ENCODE peak calls at places on chromosomes 12 and 14, in four cellular contexts. One of them, this sample, is unnamed.

GRCh38 chr14:100677152-100677924 is 49.4 kb upstream of the DLK1 start:
- DNase-seq in Calu3: no peak
- DNase-seq in CD8-positive, alpha-beta T cell: no peak
- DNase-seq in omental fat pad: no peak
- DNase-seq in this sample: no peak

GRCh38 chr14:67241416-67242362 is at the start of gene PALS1:
- DNase-seq in Calu3: peak
- DNase-seq in CD8-positive, alpha-beta T cell: no peak
- DNase-seq in omental fat pad: no peak
- DNase-seq in this sample: no peak

GRCh38 chr12:124765571-124766489 is 97.8 kb downstream of the SCARB1 start:
- DNase-seq in Calu3: no peak
- DNase-seq in CD8-positive, alpha-beta T cell: no peak
- DNase-seq in omental fat pad: no peak
- DNase-seq in this sample: no peak

GRCh38 chr14:51304956-51305355 is 64.9 kb downstream of the TMX1 start:
- DNase-seq in Calu3: no peak
- DNase-seq in CD8-positive, alpha-beta T cell: no peak
- DNase-seq in omental fat pad: no peak
- DNase-seq in this sample: no peak

GRCh38 chr12:63779498-63780481 is at the start of gene RXYLT1:
- DNase-seq in Calu3: peak
- DNase-seq in CD8-positive, alpha-beta T cell: peak
- DNase-seq in omental fat pad: peak
- DNase-seq in this sample: peak

GRCh38 chr14:74414793-74415437 is 11.1 kb downstream of the SYNDIG1L start:
- DNase-seq in Calu3: no peak
- DNase-seq in CD8-positive, alpha-beta T cell: no peak
- DNase-seq in omental fat pad: no peak
- DNase-seq in this sample: peak

GRCh38 chr12:30136661-30137060 is 352.9 kb upstream of the TMTC1 start:
- DNase-seq in Calu3: no peak
- DNase-seq in CD8-positive, alpha-beta T cell: no peak
- DNase-seq in omental fat pad: no peak
- DNase-seq in this sample: no peak

GRCh38 chr14:66511849-66512248 is 3.9 kb downstream of the GPHN start:
- DNase-seq in Calu3: no peak
- DNase-seq in CD8-positive, alpha-beta T cell: no peak
- DNase-seq in omental fat pad: no peak
- DNase-seq in this sample: no peak

GRCh38 chr12:65534105-65534841 is 255.8 kb downstream of the MSRB3 start:
- DNase-seq in Calu3: no peak
- DNase-seq in CD8-positive, alpha-beta T cell: no peak
- DNase-seq in omental fat pad: no peak
- DNase-seq in this sample: peak

GRCh38 chr12:9694220-9694619 is 24.7 kb downstream of the CLEC2D start:
- DNase-seq in Calu3: no peak
- DNase-seq in CD8-positive, alpha-beta T cell: no peak
- DNase-seq in omental fat pad: no peak
- DNase-seq in this sample: no peak

GRCh38 chr14:92802678-92803077 is 8.6 kb downstream of the GOLGA5 start:
- DNase-seq in Calu3: no peak
- DNase-seq in CD8-positive, alpha-beta T cell: no peak
- DNase-seq in omental fat pad: no peak
- DNase-seq in this sample: no peak

GRCh38 chr14:103165323-103165722 is 42.1 kb downstream of the TNFAIP2 start:
- DNase-seq in Calu3: no peak
- DNase-seq in CD8-positive, alpha-beta T cell: no peak
- DNase-seq in omental fat pad: no peak
- DNase-seq in this sample: no peak
- TF ChIP-seq CTCF in Calu3: no peak
- TF ChIP-seq CTCF in CD8-positive, alpha-beta T cell: no peak
- TF ChIP-seq CTCF in omental fat pad: no peak
- TF ChIP-seq CTCF in this sample: no peak

GRCh38 chr14:69259176-69259530 is 805 bp upstream of the GALNT16 start:
- DNase-seq in Calu3: no peak
- DNase-seq in CD8-positive, alpha-beta T cell: no peak
- DNase-seq in omental fat pad: no peak
- DNase-seq in this sample: no peak

GRCh38 chr14:69260979-69261605 is 1.1 kb downstream of the GALNT16 start:
- DNase-seq in Calu3: peak
- DNase-seq in CD8-positive, alpha-beta T cell: no peak
- DNase-seq in omental fat pad: no peak
- DNase-seq in this sample: peak

GRCh38 chr14:69261761-69262331 is 1.9 kb downstream of the GALNT16 start:
- DNase-seq in Calu3: no peak
- DNase-seq in CD8-positive, alpha-beta T cell: no peak
- DNase-seq in omental fat pad: no peak
- DNase-seq in this sample: peak

GRCh38 chr14:69260246-69260978 is 454 bp downstream of the GALNT16 start:
- DNase-seq in Calu3: peak
- DNase-seq in CD8-positive, alpha-beta T cell: no peak
- DNase-seq in omental fat pad: no peak
- DNase-seq in this sample: peak

GRCh38 chr14:69259531-69260245 is at the start of gene GALNT16:
- DNase-seq in Calu3: peak
- DNase-seq in CD8-positive, alpha-beta T cell: no peak
- DNase-seq in omental fat pad: no peak
- DNase-seq in this sample: peak
- TF ChIP-seq CTCF in Calu3: no peak
- TF ChIP-seq CTCF in CD8-positive, alpha-beta T cell: no peak
- TF ChIP-seq CTCF in omental fat pad: no peak
- TF ChIP-seq CTCF in this sample: peak

DNA sequence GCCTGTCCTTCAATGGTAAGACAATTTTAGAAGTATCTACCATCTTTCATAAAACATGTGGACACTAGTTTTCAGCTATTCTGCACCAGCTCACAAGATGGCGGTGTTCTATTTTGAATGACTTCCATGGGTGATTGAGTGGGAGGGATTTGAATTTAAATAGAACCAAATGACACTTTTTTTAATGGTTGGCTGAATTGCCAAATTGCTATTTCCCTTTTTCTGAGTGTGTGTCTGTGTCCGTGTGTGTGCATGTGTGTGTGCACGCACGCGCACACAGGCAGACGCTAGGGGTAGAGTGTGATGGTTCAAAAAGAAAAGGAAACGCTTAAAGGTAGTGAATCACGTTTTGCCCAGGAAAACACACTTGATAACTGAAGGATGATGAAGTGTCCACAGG is 362.6 kb downstream of the DAD1 start:
- DNase-seq in Calu3: peak
- DNase-seq in CD8-positive, alpha-beta T cell: no peak
- DNase-seq in omental fat pad: no peak
- DNase-seq in this sample: no peak
- TF ChIP-seq CTCF in Calu3: no peak
- TF ChIP-seq CTCF in CD8-positive, alpha-beta T cell: no peak
- TF ChIP-seq CTCF in omental fat pad: no peak
- TF ChIP-seq CTCF in this sample: no peak

DNA sequence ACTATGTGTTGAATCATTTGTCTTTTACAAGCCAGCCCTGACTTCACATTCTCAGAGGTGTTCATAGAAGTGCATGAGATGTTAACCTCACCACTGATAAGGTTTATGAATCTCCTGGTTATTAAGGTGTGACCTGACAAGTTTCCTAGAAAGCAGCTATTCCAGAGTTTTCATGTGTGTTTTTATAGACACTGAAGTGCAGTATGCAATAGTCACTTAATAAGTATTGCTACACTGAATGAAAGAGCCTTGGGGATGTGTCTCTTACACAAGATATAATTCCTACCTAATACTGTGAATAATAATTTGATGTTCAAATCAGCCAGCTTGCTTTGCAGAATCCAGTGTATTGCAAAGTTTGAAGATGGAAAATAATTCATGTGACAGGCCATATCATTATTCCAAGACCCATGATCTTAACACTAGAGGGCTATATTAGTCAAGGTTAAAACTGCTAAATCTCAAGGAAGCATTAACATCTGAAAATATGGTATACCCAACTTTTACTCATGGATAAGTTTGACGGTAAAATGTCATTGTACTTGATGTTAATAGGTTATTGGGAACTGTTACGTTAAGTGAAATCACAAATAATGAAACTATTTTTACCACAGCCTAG is 13.0 kb downstream of the SLC25A3 start:
- DNase-seq in Calu3: no peak
- DNase-seq in CD8-positive, alpha-beta T cell: no peak
- DNase-seq in omental fat pad: no peak
- DNase-seq in this sample: no peak
- TF ChIP-seq CTCF in Calu3: no peak
- TF ChIP-seq CTCF in CD8-positive, alpha-beta T cell: no peak
- TF ChIP-seq CTCF in omental fat pad: no peak
- TF ChIP-seq CTCF in this sample: no peak

DNA sequence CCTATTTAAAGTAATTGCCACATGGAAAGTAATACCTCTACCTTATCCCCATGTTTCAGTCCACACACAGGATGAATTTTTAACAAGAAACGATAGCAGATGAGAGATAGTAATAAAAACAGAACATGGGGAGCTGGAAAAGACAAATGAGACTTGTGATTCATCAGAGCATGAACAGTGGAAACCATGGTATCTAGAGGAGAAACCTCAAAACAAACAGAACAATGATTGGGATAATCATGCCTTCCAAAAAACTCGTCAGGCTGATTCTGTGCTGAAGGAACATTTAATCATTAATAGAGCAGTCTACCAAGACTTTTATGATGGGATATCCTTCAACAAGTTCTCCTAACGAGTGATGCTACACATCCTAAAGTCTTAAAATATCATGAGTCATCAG is 1390.7 kb downstream of the FSCB start:
- DNase-seq in Calu3: no peak
- DNase-seq in CD8-positive, alpha-beta T cell: no peak
- DNase-seq in omental fat pad: no peak
- DNase-seq in this sample: no peak
- TF ChIP-seq CTCF in Calu3: no peak
- TF ChIP-seq CTCF in CD8-positive, alpha-beta T cell: no peak
- TF ChIP-seq CTCF in omental fat pad: no peak
- TF ChIP-seq CTCF in this sample: no peak

DNA sequence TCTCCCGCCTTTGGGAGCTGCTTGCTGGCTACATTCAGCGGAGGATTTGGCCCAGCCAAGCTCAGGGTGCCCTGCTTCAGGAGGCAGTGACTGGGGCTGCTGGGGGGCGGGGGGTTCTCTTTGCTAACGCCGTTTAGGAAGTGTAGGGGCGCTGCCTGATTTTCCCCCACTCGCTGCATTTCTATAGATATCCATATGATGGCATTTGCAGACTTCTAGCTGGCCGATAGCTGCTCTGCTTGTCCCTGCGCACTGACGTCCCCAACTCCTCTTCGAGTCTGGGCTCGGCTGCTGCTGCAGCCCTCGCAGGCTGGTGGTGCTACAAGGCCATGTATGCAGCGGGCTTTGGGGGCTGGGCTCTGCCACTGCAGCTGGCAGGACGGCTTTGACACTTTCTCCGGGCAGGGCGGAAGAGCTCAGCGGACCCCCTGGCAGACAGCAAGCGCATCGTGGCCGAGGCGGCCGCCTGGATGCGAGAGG is 3.1 kb downstream of the LRFN5 start:
- DNase-seq in Calu3: no peak
- DNase-seq in CD8-positive, alpha-beta T cell: no peak
- DNase-seq in omental fat pad: no peak
- DNase-seq in this sample: peak
- TF ChIP-seq CTCF in Calu3: no peak
- TF ChIP-seq CTCF in CD8-positive, alpha-beta T cell: no peak
- TF ChIP-seq CTCF in omental fat pad: no peak
- TF ChIP-seq CTCF in this sample: peak

DNA sequence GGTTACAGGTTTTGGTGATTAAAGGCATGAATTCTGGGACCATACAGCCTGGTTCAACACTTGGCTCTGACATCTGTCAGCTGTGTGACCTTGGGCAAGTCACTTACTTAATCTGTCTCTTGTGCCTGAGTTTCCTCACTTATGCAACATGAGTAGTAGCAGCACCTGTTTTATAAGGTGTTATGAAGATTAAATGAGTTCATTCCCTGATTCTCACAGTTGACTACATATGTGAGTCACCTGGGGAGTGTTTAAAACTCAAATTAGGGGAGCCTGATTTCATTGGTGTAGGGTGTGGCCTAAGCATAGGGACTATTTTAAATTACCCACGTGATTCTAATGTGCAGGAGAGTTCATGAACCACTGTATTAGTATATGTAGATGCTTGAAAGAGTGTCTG is 36.7 kb upstream of the TMEM233 start:
- DNase-seq in Calu3: no peak
- DNase-seq in CD8-positive, alpha-beta T cell: no peak
- DNase-seq in omental fat pad: no peak
- DNase-seq in this sample: no peak
- TF ChIP-seq CTCF in Calu3: no peak
- TF ChIP-seq CTCF in CD8-positive, alpha-beta T cell: no peak
- TF ChIP-seq CTCF in omental fat pad: no peak
- TF ChIP-seq CTCF in this sample: no peak

GRCh38 chr12:120367252-120367923 is 1.6 kb downstream of the MSI1 start:
- DNase-seq in Calu3: peak
- DNase-seq in CD8-positive, alpha-beta T cell: no peak
- DNase-seq in omental fat pad: no peak
- DNase-seq in this sample: peak
- TF ChIP-seq CTCF in Calu3: no peak
- TF ChIP-seq CTCF in CD8-positive, alpha-beta T cell: no peak
- TF ChIP-seq CTCF in omental fat pad: no peak
- TF ChIP-seq CTCF in this sample: peak

GRCh38 chr14:106377432-106377831 is 851.0 kb downstream of the TMEM121 start:
- DNase-seq in Calu3: no peak
- DNase-seq in CD8-positive, alpha-beta T cell: no peak
- DNase-seq in omental fat pad: no peak
- DNase-seq in this sample: no peak

GRCh38 chr14:106378191-106378590 is 851.8 kb downstream of the TMEM121 start:
- DNase-seq in Calu3: no peak
- DNase-seq in CD8-positive, alpha-beta T cell: no peak
- DNase-seq in omental fat pad: no peak
- DNase-seq in this sample: no peak

DNA sequence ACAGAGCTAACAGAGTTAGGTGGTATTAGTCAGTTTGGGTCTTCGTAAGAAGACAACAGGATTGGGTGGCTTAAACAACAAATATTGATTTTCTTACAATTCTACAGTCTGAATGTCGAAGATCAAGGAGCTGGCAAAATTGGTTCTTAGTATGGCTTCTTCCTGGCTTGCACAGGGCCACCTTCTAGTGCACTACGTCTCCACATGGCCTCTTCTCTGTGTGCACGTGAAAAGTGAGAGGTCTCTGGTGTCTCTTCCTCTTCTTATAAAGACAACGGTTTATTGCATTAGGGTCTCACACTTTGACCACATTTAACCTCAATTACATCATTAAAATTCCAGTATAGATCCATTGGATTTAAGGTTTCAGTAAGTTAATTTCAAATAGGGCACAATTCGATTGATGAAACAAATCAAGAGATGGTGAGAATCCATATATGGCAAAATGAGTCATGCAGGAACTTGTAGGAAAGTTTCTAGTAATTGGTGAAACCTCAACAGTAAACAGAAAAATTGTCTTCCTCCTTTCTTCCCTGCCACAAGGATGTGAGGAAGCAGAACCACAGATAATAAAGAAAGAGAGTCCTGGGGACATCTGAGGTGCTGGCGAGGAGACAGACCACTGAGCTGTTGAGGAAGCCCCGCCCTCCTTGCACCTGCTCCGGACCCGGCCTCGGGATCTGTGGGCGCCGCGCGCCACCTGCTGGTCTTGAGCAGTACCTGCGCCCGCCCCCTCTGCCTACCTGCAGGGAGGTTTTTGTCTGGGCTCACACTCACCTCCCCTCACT is 846.7 kb downstream of the TMEM121 start:
- DNase-seq in Calu3: peak
- DNase-seq in CD8-positive, alpha-beta T cell: peak
- DNase-seq in omental fat pad: no peak
- DNase-seq in this sample: no peak
- TF ChIP-seq CTCF in Calu3: peak
- TF ChIP-seq CTCF in CD8-positive, alpha-beta T cell: peak
- TF ChIP-seq CTCF in omental fat pad: no peak
- TF ChIP-seq CTCF in this sample: no peak